ENCODE peak calls at places on chromosomes 12 and 14, in seven cellular contexts. Q is H9; K is psoas muscle; V is activated CD8-positive, alpha-beta T cell treated with anti-CD3 and anti-CD28 coated beads, Interleukin-2, amount 10 ng/mL, durations not matched to agents 7 days and 5 days; X is omental fat pad; A is activated CD8-positive, alpha-beta memory T cell treated with anti-CD3 and anti-CD28 coated beads, Interleukin-2, amount 10 ng/mL, durations not matched to agents 7 days and 5 days; J is T-helper 2 cell. P is an unnamed sample.

GRCh38 chr12:101675555-101675954 is 21.9 kb upstream of the CHPT1 start:
- DNase-seq in A (no peak), V (no peak), J (no peak), K (no peak), X (no peak), Q (no peak), P (no peak)

GRCh38 chr14:31489680-31490079 is 1.8 kb upstream of the GPR33 start:
- DNase-seq in Q (no peak), V (no peak), J (no peak), K (no peak), A (no peak), X (no peak), P (no peak)

GRCh38 chr14:80300351-80300750 is 89.0 kb upstream of the DIO2 start:
- DNase-seq in V (no peak), K (no peak), Q (no peak), X (no peak), A (no peak), J (no peak), P (no peak)

GRCh38 chr12:132165584-132165983 is 21.3 kb downstream of the NOC4L start:
- DNase-seq in Q (no peak), A (no peak), V (no peak), J (no peak), K (no peak), X (no peak), P (no peak)

GRCh38 chr14:63224196-63224595 is 20.0 kb downstream of the RHOJ start:
- DNase-seq in K (no peak), A (no peak), X (no peak), Q (no peak), V (no peak), J (no peak), P (no peak)

GRCh38 chr14:98931911-98932310 is 340.1 kb downstream of the BCL11B start:
- DNase-seq in J (peak), Q (no peak), A (peak), X (no peak), V (peak), K (no peak), P (no peak)

GRCh38 chr14:73463411-73463810 is 5.1 kb upstream of the NUMB start:
- DNase-seq in Q (no peak), X (peak), A (peak), K (peak), J (peak), V (peak), P (no peak)

GRCh38 chr12:115697341-115697740 is 580.2 kb downstream of the MED13L start:
- DNase-seq in X (no peak), A (no peak), J (no peak), K (no peak), V (no peak), Q (no peak), P (no peak)

GRCh38 chr14:80792756-80793155 is 148.8 kb downstream of the CEP128 start:
- DNase-seq in X (no peak), Q (no peak), A (no peak), J (no peak), K (no peak), V (no peak), P (no peak)